ENCODE peak calls at places on chromosomes 4 and X, in seven cellular contexts. One of them, this sample, is unnamed.

GRCh38 chr4:70863099-70863790 is 23.6 kb upstream of the GRSF1 start:
- DNase-seq in T-helper 9 cell: no peak
- DNase-seq in D341Med: no peak
- DNase-seq in activated T-cell treated with anti-CD3 and anti-CD28 coated beads, Interleukin-2, amount 50 U/mL, for 48 hours: no peak
- DNase-seq in lower leg skin: no peak
- DNase-seq in Jurkat, Clone E6-1: peak; percentile 8
- DNase-seq in HEK293T: no peak
- DNase-seq in this sample: no peak

GRCh38 chr4:2832309-2832980 is 11.2 kb upstream of the ADD1 start:
- DNase-seq in Jurkat, Clone E6-1: no peak
- DNase-seq in HEK293T: no peak
- DNase-seq in activated T-cell treated with anti-CD3 and anti-CD28 coated beads, Interleukin-2, amount 50 U/mL, for 48 hours: peak; percentile 15
- DNase-seq in T-helper 9 cell: no peak
- DNase-seq in lower leg skin: peak; percentile 85
- DNase-seq in D341Med: no peak
- DNase-seq in this sample: peak; percentile 8

GRCh38 chr4:174853629-174854028 is 24.6 kb upstream of the GLRA3 start:
- DNase-seq in HEK293T: no peak
- DNase-seq in lower leg skin: no peak
- DNase-seq in activated T-cell treated with anti-CD3 and anti-CD28 coated beads, Interleukin-2, amount 50 U/mL, for 48 hours: no peak
- DNase-seq in Jurkat, Clone E6-1: no peak
- DNase-seq in D341Med: no peak
- DNase-seq in T-helper 9 cell: no peak
- DNase-seq in this sample: no peak

GRCh38 chr4:160143574-160143973 is 1040.7 kb downstream of the RAPGEF2 start:
- DNase-seq in activated T-cell treated with anti-CD3 and anti-CD28 coated beads, Interleukin-2, amount 50 U/mL, for 48 hours: no peak
- DNase-seq in Jurkat, Clone E6-1: no peak
- DNase-seq in D341Med: no peak
- DNase-seq in HEK293T: no peak
- DNase-seq in lower leg skin: no peak
- DNase-seq in T-helper 9 cell: no peak
- DNase-seq in this sample: no peak

GRCh38 chr4:6008092-6008551 is 10.1 kb downstream of the C4orf50 start:
- DNase-seq in HEK293T: peak; percentile 75
- DNase-seq in D341Med: peak; percentile 77
- DNase-seq in lower leg skin: no peak
- DNase-seq in activated T-cell treated with anti-CD3 and anti-CD28 coated beads, Interleukin-2, amount 50 U/mL, for 48 hours: no peak
- DNase-seq in Jurkat, Clone E6-1: no peak
- DNase-seq in T-helper 9 cell: no peak
- DNase-seq in this sample: no peak

GRCh38 chr4:87079967-87080366 is 140.5 kb downstream of the KLHL8 start:
- DNase-seq in activated T-cell treated with anti-CD3 and anti-CD28 coated beads, Interleukin-2, amount 50 U/mL, for 48 hours: no peak
- DNase-seq in lower leg skin: no peak
- DNase-seq in T-helper 9 cell: no peak
- DNase-seq in HEK293T: no peak
- DNase-seq in D341Med: no peak
- DNase-seq in Jurkat, Clone E6-1: peak; percentile 32
- DNase-seq in this sample: no peak

GRCh38 chrX:1661048-1661921 is 46.4 kb downstream of the ASMT start:
- DNase-seq in lower leg skin: peak; percentile 29
- DNase-seq in HEK293T: peak; percentile 25
- DNase-seq in activated T-cell treated with anti-CD3 and anti-CD28 coated beads, Interleukin-2, amount 50 U/mL, for 48 hours: peak; percentile 75
- DNase-seq in T-helper 9 cell: peak; percentile 73
- DNase-seq in Jurkat, Clone E6-1: peak; percentile 94
- DNase-seq in D341Med: peak; percentile 72
- DNase-seq in this sample: peak; percentile 68

GRCh38 chr4:55278316-55278715 is 67.7 kb upstream of the SRD5A3 start:
- DNase-seq in Jurkat, Clone E6-1: no peak
- DNase-seq in lower leg skin: no peak
- DNase-seq in activated T-cell treated with anti-CD3 and anti-CD28 coated beads, Interleukin-2, amount 50 U/mL, for 48 hours: no peak
- DNase-seq in T-helper 9 cell: no peak
- DNase-seq in HEK293T: no peak
- DNase-seq in D341Med: no peak
- DNase-seq in this sample: no peak

GRCh38 chr4:148163011-148163410 is 279.2 kb downstream of the NR3C2 start:
- DNase-seq in activated T-cell treated with anti-CD3 and anti-CD28 coated beads, Interleukin-2, amount 50 U/mL, for 48 hours: no peak
- DNase-seq in D341Med: no peak
- DNase-seq in lower leg skin: no peak
- DNase-seq in T-helper 9 cell: no peak
- DNase-seq in Jurkat, Clone E6-1: no peak
- DNase-seq in HEK293T: no peak
- DNase-seq in this sample: no peak

GRCh38 chr4:2931765-2932560 is 31.2 kb downstream of the NOP14 start:
- DNase-seq in activated T-cell treated with anti-CD3 and anti-CD28 coated beads, Interleukin-2, amount 50 U/mL, for 48 hours: peak; percentile 66
- DNase-seq in HEK293T: no peak
- DNase-seq in T-helper 9 cell: peak; percentile 52
- DNase-seq in lower leg skin: peak; percentile 93
- DNase-seq in D341Med: no peak
- DNase-seq in Jurkat, Clone E6-1: no peak
- DNase-seq in this sample: peak; percentile 20

This sample was measured in HAP-1.